ENCODE peak calls at places on chromosomes 4 and X, in eight cellular contexts. I is NCI-H146; B is endothelial cell; Q is activated CD8-positive, alpha-beta memory T cell treated with anti-CD3 and anti-CD28 coated beads for 48 hours; Z is GM04503; V is GM19239; P is GM03348; X is stimulated activated CD8-positive, alpha-beta memory T cell treated with anti-CD3 and anti-CD28 coated beads, Interleukin-12 subunit alpha, Interleukin-12 subunit beta, amount 100 ng/mL, for 4 hours. F is an unnamed sample.

GRCh38 chr4:931194-931959 is 739 bp downstream of the GAK start:
- DNase-seq in P (peak), V (no peak), B (no peak), X (no peak), I (peak), Z (peak), Q (no peak), F (no peak)

GRCh38 chr4:156335721-156336120 is 382.1 kb upstream of the CTSO start:
- DNase-seq in B (no peak), X (no peak), V (no peak), Z (no peak), I (no peak), P (no peak), Q (no peak), F (no peak)

GRCh38 chr4:2819244-2820215 is 24.1 kb upstream of the ADD1 start:
- DNase-seq in V (no peak), Q (no peak), I (no peak), Z (no peak), B (no peak), X (no peak), P (no peak), F (no peak)

GRCh38 chrX:97363843-97364242 is 480.1 kb downstream of the RPA4 start:
- DNase-seq in B (no peak), X (no peak), I (no peak), Z (no peak), Q (no peak), P (no peak), V (no peak), F (no peak)

GRCh38 chr4:19300213-19300612 is 951.5 kb upstream of the SLIT2 start:
- DNase-seq in X (no peak), I (no peak), P (peak), V (no peak), Q (no peak), B (no peak), Z (peak), F (no peak)

GRCh38 chr4:167713756-167714155 is 378.6 kb upstream of the ANXA10 start:
- DNase-seq in Q (no peak), B (no peak), X (no peak), V (no peak), P (no peak), I (no peak), Z (no peak), F (no peak)

GRCh38 chrX:107714196-107714811 is 61.3 kb downstream of the TSC22D3 start:
- DNase-seq in B (no peak), V (no peak), Z (no peak), I (no peak), Q (no peak), X (no peak), P (no peak), F (no peak)

GRCh38 chrX:22922961-22923360 is 76.8 kb upstream of the DDX53 start:
- DNase-seq in B (no peak), Q (no peak), X (no peak), I (no peak), Z (no peak), P (peak), V (no peak), F (no peak)

GRCh38 chr4:128600996-128601857 is 208.3 kb upstream of the JADE1 start:
- DNase-seq in V (no peak), I (peak), Z (peak), X (no peak), B (no peak), P (peak), Q (no peak), F (no peak)

GRCh38 chrX:130896026-130896425 is 7.0 kb downstream of the ENOX2 start:
- DNase-seq in Q (no peak), B (no peak), I (no peak), X (no peak), Z (no peak), P (no peak), V (no peak), F (no peak)

GRCh38 chr4:169121920-169122319 is 111.9 kb upstream of the CBR4 start:
- DNase-seq in P (no peak), I (no peak), Q (no peak), B (no peak), Z (no peak), V (no peak), X (no peak), F (no peak)

GRCh38 chr4:136558940-136559494 is 973.3 kb downstream of the PCDH18 start:
- DNase-seq in I (peak), Z (no peak), P (no peak), X (no peak), Q (no peak), V (no peak), B (no peak), F (no peak)

GRCh38 chr4:112951362-112951962 is 98.0 kb upstream of the ANK2 start:
- DNase-seq in B (no peak), X (no peak), Q (no peak), I (peak), V (no peak), Z (no peak), P (peak), F (no peak)

GRCh38 chrX:40897768-40898167 is 162.4 kb upstream of the MED14 start:
- DNase-seq in Z (no peak), I (no peak), P (no peak), X (no peak), Q (no peak), B (no peak), V (no peak), F (no peak)

GRCh38 chr4:159006202-159006601 is 96.7 kb upstream of the RAPGEF2 start:
- DNase-seq in X (no peak), Q (no peak), B (no peak), Z (no peak), I (peak), V (no peak), P (no peak), F (peak)

GRCh38 chrX:120238947-120239346 is 11.7 kb upstream of the ZBTB33 start:
- DNase-seq in Z (no peak), V (no peak), I (no peak), X (no peak), B (no peak), P (no peak), Q (no peak), F (no peak)

GRCh38 chrX:109624641-109625311 is at the start of gene KCNE5:
- DNase-seq in X (no peak), Z (no peak), B (peak), P (peak), V (no peak), Q (no peak), I (no peak), F (no peak)

GRCh38 chr4:8676676-8677075 is 84.1 kb downstream of the CPZ start:
- DNase-seq in X (no peak), P (no peak), Q (no peak), V (no peak), Z (no peak), I (no peak), B (no peak), F (no peak)

GRCh38 chr4:170274616-170275015 is 184.9 kb upstream of the AADAT start:
- DNase-seq in V (no peak), I (no peak), B (no peak), Z (no peak), P (no peak), X (no peak), Q (no peak), F (no peak)

GRCh38 chrX:15334561-15334960 is 762 bp downstream of the PIGA start:
- DNase-seq in I (no peak), X (no peak), P (peak), Z (no peak), B (no peak), Q (no peak), V (no peak), F (no peak)

GRCh38 chr4:33425916-33426315 is 2705.7 kb downstream of the PCDH7 start:
- DNase-seq in V (no peak), Z (no peak), B (no peak), P (no peak), X (no peak), Q (no peak), I (no peak), F (no peak)

GRCh38 chr4:2651546-2651945 is 104.6 kb downstream of the TNIP2 start:
- DNase-seq in Q (no peak), X (no peak), Z (no peak), P (no peak), B (no peak), I (no peak), V (no peak), F (no peak)

GRCh38 chr4:67581913-67582312 is 23.4 kb downstream of the STAP1 start:
- DNase-seq in P (no peak), B (no peak), Q (no peak), X (no peak), I (no peak), V (no peak), Z (no peak), F (no peak)

GRCh38 chrX:10130354-10130753 is 26.4 kb upstream of the CLCN4 start:
- DNase-seq in V (no peak), Q (no peak), Z (no peak), B (no peak), I (no peak), X (no peak), P (no peak), F (no peak)

GRCh38 chr4:186132577-186133277 is 28.2 kb downstream of the FAM149A start:
- DNase-seq in X (no peak), I (no peak), Q (no peak), V (no peak), B (peak), P (no peak), Z (no peak), F (peak)

GRCh38 chrX:133151320-133151719 is 54.4 kb upstream of the USP26 start:
- DNase-seq in Q (no peak), Z (no peak), V (no peak), P (no peak), B (no peak), X (no peak), I (no peak), F (no peak)

GRCh38 chr4:4980818-4981217 is 38.4 kb downstream of the CYTL1 start:
- DNase-seq in V (no peak), B (no peak), Z (no peak), Q (no peak), P (no peak), I (no peak), X (no peak), F (no peak)

GRCh38 chr4:122826596-122827257 is at the start of gene FGF2:
- DNase-seq in I (peak), P (peak), Z (no peak), Q (peak), B (peak), V (peak), X (no peak), F (peak)

GRCh38 chr4:19304028-19304427 is 947.7 kb upstream of the SLIT2 start:
- DNase-seq in Q (no peak), Z (no peak), I (no peak), B (no peak), P (no peak), X (no peak), V (no peak), F (no peak)

GRCh38 chr4:48178931-48179330 is 44.9 kb upstream of the TXK start:
- DNase-seq in B (no peak), P (no peak), V (no peak), Z (no peak), Q (no peak), I (peak), X (no peak), F (no peak)

GRCh38 chr4:169620846-169621228 is 459 bp downstream of the CLCN3 start:
- DNase-seq in P (no peak), B (peak), X (no peak), V (no peak), I (peak), Q (no peak), Z (no peak), F (no peak)

GRCh38 chr4:271492-272103 is 33.7 kb downstream of the ZNF732 start:
- DNase-seq in Z (no peak), P (no peak), B (no peak), I (no peak), V (no peak), X (no peak), Q (no peak), F (no peak)

GRCh38 chrX:24148535-24149345 is 789 bp upstream of the ZFX start:
- DNase-seq in P (peak), V (no peak), B (no peak), Z (peak), X (no peak), I (peak), Q (no peak), F (no peak)

GRCh38 chr4:43680416-43680815 is 768.2 kb downstream of the KCTD8 start:
- DNase-seq in X (no peak), Z (no peak), I (no peak), P (no peak), B (no peak), V (no peak), Q (no peak), F (no peak)

GRCh38 chrX:19747672-19748610 is 139.5 kb downstream of the SH3KBP1 start:
- DNase-seq in I (no peak), X (peak), P (no peak), Q (peak), V (no peak), Z (no peak), B (no peak), F (no peak)

GRCh38 chr4:168630445-168631187 is 133.8 kb downstream of the PALLD start:
- DNase-seq in P (peak), B (no peak), Z (no peak), V (no peak), X (no peak), I (no peak), Q (no peak), F (no peak)

GRCh38 chr4:78689700-78690318 is 86.3 kb upstream of the BMP2K start:
- DNase-seq in P (no peak), I (no peak), B (no peak), X (no peak), V (no peak), Q (no peak), Z (no peak), F (no peak)